ENCODE peak calls at places on chromosomes 12 and 14, in six cellular contexts. O, N, A, H, Y and Q are unnamed samples.
A peak's percentile ranks its signal among the peaks of the same experiment; 100 is the strongest.

GRCh38 chr14:23543403-23543802 is 8.2 kb downstream of the ZFHX2 start:
- DNase-seq in Y (no peak), A (no peak), H (no peak), O (no peak), N (no peak), Q (no peak)

GRCh38 chr14:22570132-22570949 is 18.7 kb downstream of the DAD1 start:
- DNase-seq in N (peak; percentile 83), Y (no peak), H (peak; percentile 90), A (peak; percentile 52), O (peak; percentile 81), Q (peak; percentile 98)

GRCh38 chr12:111150476-111150875 is 218.4 kb downstream of the PHETA1 start:
- DNase-seq in Y (no peak), O (no peak), H (no peak), A (no peak), N (no peak), Q (no peak)

GRCh38 chr14:100803694-100804075 is 22.2 kb upstream of the MEG3 start:
- DNase-seq in A (no peak), N (no peak), H (no peak), O (no peak), Y (no peak), Q (no peak)

GRCh38 chr12:84813780-84814663 is 98.6 kb downstream of the SLC6A15 start:
- DNase-seq in N (no peak), O (no peak), H (no peak), A (no peak), Y (no peak), Q (peak; percentile 20)

GRCh38 chr12:76020731-76021672 is 10.6 kb downstream of the PHLDA1 start:
- DNase-seq in O (peak; percentile 99), H (peak; percentile 97), Y (no peak), A (peak; percentile 96), N (no peak), Q (peak; percentile 11)

GRCh38 chr14:55129428-55130193 is 559 bp downstream of the LGALS3 start:
- DNase-seq in O (peak; percentile 77), Y (no peak), H (peak; percentile 74), N (peak; percentile 82), A (peak; percentile 42), Q (peak; percentile 74)

GRCh38 chr12:93387780-93388179 is 10.1 kb downstream of the NUDT4 start:
- DNase-seq in Y (no peak), A (peak; percentile 80), O (peak; percentile 52), H (peak; percentile 35), N (no peak), Q (peak; percentile 80)

GRCh38 chr12:93050026-93050747 is 121.1 kb upstream of the EEA1 start:
- DNase-seq in N (no peak), A (peak; percentile 45), H (peak; percentile 43), O (peak; percentile 74), Y (no peak), Q (no peak)

GRCh38 chr12:27840229-27840999 is 60.4 kb upstream of the MANSC4 start:
- DNase-seq in N (no peak), H (no peak), Y (no peak), O (no peak), A (no peak), Q (peak; percentile 35)

GRCh38 chr12:55983229-55983849 is 9.5 kb downstream of the RAB5B start:
- DNase-seq in O (no peak), A (no peak), H (no peak), Y (no peak), N (no peak), Q (no peak)

GRCh38 chr14:99915305-99916090 is 122.3 kb downstream of the EML1 start:
- DNase-seq in A (no peak), O (no peak), H (no peak), N (no peak), Y (no peak), Q (no peak)

GRCh38 chr12:57549203-57549908 is 488 bp upstream of the KIF5A start:
- DNase-seq in A (no peak), N (no peak), Y (no peak), H (no peak), O (no peak), Q (no peak)

GRCh38 chr14:102050026-102050405 is 36.8 kb downstream of the HSP90AA1 start:
- DNase-seq in A (no peak), Y (no peak), H (no peak), N (no peak), O (no peak), Q (no peak)

GRCh38 chr14:23057757-23058653 is 685 bp upstream of the CDH24 start:
- DNase-seq in O (peak; percentile 82), A (peak; percentile 72), Y (no peak), N (peak; percentile 86), H (peak; percentile 86), Q (peak; percentile 90)

GRCh38 chr12:41473441-41473840 is 285.3 kb downstream of the PDZRN4 start:
- DNase-seq in A (no peak), N (no peak), O (no peak), H (no peak), Y (no peak), Q (no peak)

GRCh38 chr12:113195598-113195997 is 10.1 kb downstream of the RITA1 start:
- DNase-seq in A (no peak), N (no peak), Y (no peak), O (no peak), H (no peak), Q (no peak)

GRCh38 chr12:113197518-113198077 is 12.1 kb downstream of the RITA1 start:
- DNase-seq in N (no peak), Y (no peak), A (no peak), H (no peak), O (no peak), Q (no peak)

GRCh38 chr12:113196582-113196981 is 11.1 kb downstream of the RITA1 start:
- DNase-seq in H (no peak), O (no peak), A (no peak), N (no peak), Y (no peak), Q (no peak)

GRCh38 chr12:113196996-113197395 is 11.5 kb downstream of the RITA1 start:
- DNase-seq in Y (no peak), H (peak; percentile 88), A (peak; percentile 73), N (peak; percentile 82), O (peak; percentile 76), Q (peak; percentile 88)

GRCh38 chr12:113194971-113195391 is 9.5 kb downstream of the RITA1 start:
- DNase-seq in O (peak; percentile 82), Y (no peak), N (no peak), A (peak; percentile 65), H (peak; percentile 35), Q (no peak)
- TF ChIP-seq CTCF in O (no peak), Y (no peak), N (no peak), A (no peak), H (no peak), Q (no peak)

GRCh38 chr12:6855322-6855721 is 3.4 kb downstream of the USP5 start:
- DNase-seq in A (no peak), N (no peak), O (no peak), Y (no peak), H (no peak), Q (no peak)
- H3K4me3 ChIP-seq in A (no peak overlapping the region), N (no peak overlapping the region), O (no peak overlapping the region), Y (no peak overlapping the region), H (no peak overlapping the region), Q (no peak overlapping the region)

GRCh38 chr14:90457191-90457590 is 60.4 kb downstream of the CALM1 start:
- DNase-seq in H (no peak), O (no peak), A (no peak), Y (no peak), N (no peak), Q (no peak)

GRCh38 chr14:90460136-90460535 is 63.3 kb downstream of the CALM1 start:
- DNase-seq in O (no peak), Y (no peak), A (no peak), N (no peak), H (no peak), Q (no peak)

GRCh38 chr14:90458536-90458935 is 61.7 kb downstream of the CALM1 start:
- DNase-seq in N (no peak), A (no peak), H (no peak), O (no peak), Y (no peak), Q (no peak)

GRCh38 chr14:90464481-90464880 is 67.7 kb downstream of the CALM1 start:
- DNase-seq in H (no peak), N (no peak), A (no peak), Y (no peak), O (no peak), Q (no peak)

GRCh38 chr14:90461425-90461824 is 64.6 kb downstream of the CALM1 start:
- DNase-seq in H (no peak), Y (no peak), O (no peak), N (no peak), A (no peak), Q (no peak)
- TF ChIP-seq CTCF in H (no peak), Y (no peak), O (no peak), N (no peak), A (no peak), Q (no peak)

GRCh38 chr14:70920608-70921007 is 13.3 kb downstream of the PCNX1 start:
- DNase-seq in A (no peak), O (no peak), N (no peak), Y (no peak), H (no peak), Q (no peak)

GRCh38 chr14:70921669-70922068 is 14.4 kb downstream of the PCNX1 start:
- DNase-seq in Y (no peak), A (no peak), H (peak; percentile 41), N (no peak), O (no peak), Q (no peak)

GRCh38 chr14:70916776-70917175 is 9.5 kb downstream of the PCNX1 start:
- DNase-seq in A (no peak), O (no peak), Y (no peak), H (no peak), N (no peak), Q (no peak)

GRCh38 chr14:70917633-70918032 is 10.4 kb downstream of the PCNX1 start:
- DNase-seq in N (no peak), H (no peak), Y (no peak), O (no peak), A (no peak), Q (no peak)

GRCh38 chr14:70919774-70920173 is 12.5 kb downstream of the PCNX1 start:
- DNase-seq in Y (no peak), N (no peak), O (peak; percentile 56), A (no peak), H (peak; percentile 67), Q (no peak)
- H3K4me3 ChIP-seq in Y (no peak overlapping the region), N (no peak overlapping the region), O (no peak overlapping the region), A (no peak overlapping the region), H (peak overlapping the region; percentile 3), Q (no peak overlapping the region)

GRCh38 chr12:86683568-86683991 is 427.4 kb upstream of the MGAT4C start:
- DNase-seq in A (peak; percentile 20), Y (no peak), N (no peak), O (peak; percentile 29), H (peak; percentile 50), Q (no peak)

GRCh38 chr12:86675197-86675596 is 419.0 kb upstream of the MGAT4C start:
- DNase-seq in Y (no peak), H (no peak), N (no peak), O (no peak), A (no peak), Q (no peak)

GRCh38 chr12:86681062-86681461 is 424.9 kb upstream of the MGAT4C start:
- DNase-seq in Y (no peak), H (no peak), O (no peak), A (no peak), N (no peak), Q (no peak)
- TF ChIP-seq CTCF in Y (no peak), H (no peak), O (no peak), A (no peak), N (no peak), Q (no peak)

GRCh38 chr12:119914666-119915065 is 37.5 kb upstream of the CIT start:
- DNase-seq in H (no peak), Y (no peak), N (no peak), O (no peak), A (no peak), Q (no peak)
- H3K4me3 ChIP-seq in H (no peak overlapping the region), Y (no peak overlapping the region), N (no peak overlapping the region), O (no peak overlapping the region), A (no peak overlapping the region), Q (no peak overlapping the region)